ENCODE peak calls at places on chromosomes 6 and 20, in four cellular contexts. Z is NT2/D1, P is H1, Q is HepG2. A is an unnamed sample.

GRCh38 chr6:169620171-169621125 is 81.4 kb downstream of the WDR27 start:
- DNase-seq in Z (peak), Q (peak), P (no peak), A (no peak)

GRCh38 chr20:9493818-9494217 is 20.6 kb upstream of the LAMP5 start:
- DNase-seq in Q (no peak), P (no peak), Z (no peak), A (no peak)

GRCh38 chr20:57526067-57526884 is 1.3 kb upstream of the CTCFL start:
- DNase-seq in Q (peak), P (no peak), Z (peak), A (peak)

GRCh38 chr6:155883334-155883731 is 427.7 kb upstream of the NOX3 start:
- DNase-seq in Z (no peak), Q (no peak), P (no peak), A (no peak)

GRCh38 chr20:38460040-38460623 is 12.5 kb upstream of the RALGAPB start:
- DNase-seq in Q (peak), P (no peak), Z (no peak), A (peak)

GRCh38 chr6:138339024-138339423 is 38.7 kb upstream of the SMIM28 start:
- DNase-seq in Z (no peak), P (no peak), Q (no peak), A (no peak)

GRCh38 chr6:121143476-121143875 is 190.8 kb downstream of the TBC1D32 start:
- DNase-seq in Q (no peak), P (no peak), Z (no peak), A (no peak)

GRCh38 chr6:89921691-89922090 is 27.4 kb downstream of the GJA10 start:
- DNase-seq in P (no peak), Z (no peak), Q (no peak), A (no peak)

GRCh38 chr20:44435630-44436335 is 39.9 kb upstream of the TTPAL start:
- DNase-seq in P (no peak), Q (peak), Z (no peak), A (no peak)

GRCh38 chr6:51466427-51466826 is 621.0 kb downstream of the PKHD1 start:
- DNase-seq in P (no peak), Q (no peak), Z (no peak), A (no peak)

GRCh38 chr20:64055893-64056638 is 6.6 kb upstream of the SOX18 start:
- DNase-seq in Z (no peak), P (no peak), Q (peak), A (no peak)

GRCh38 chr6:37584654-37585522 is 85.2 kb upstream of the CCDC167 start:
- DNase-seq in Z (no peak), P (no peak), Q (no peak), A (no peak)

GRCh38 chr6:157760589-157761330 is 62.3 kb upstream of the SNX9 start:
- DNase-seq in Z (no peak), Q (no peak), P (no peak), A (no peak)

GRCh38 chr20:63054103-63054474 is 47.3 kb upstream of the BHLHE23 start:
- DNase-seq in Q (no peak), Z (no peak), P (no peak), A (no peak)

GRCh38 chr20:21104921-21105320 is 1.2 kb downstream of the LINC00237 start:
- DNase-seq in Z (no peak), P (no peak), Q (no peak), A (no peak)

GRCh38 chr6:122307577-122307976 is 91.9 kb upstream of the HSF2 start:
- DNase-seq in P (no peak), Z (no peak), Q (no peak), A (no peak)

GRCh38 chr6:122995930-122996796 is at the start of gene CLVS2:
- DNase-seq in P (peak), Z (peak), Q (no peak), A (peak)

GRCh38 chr6:45970326-45970725 is 45.3 kb downstream of the CLIC5 start:
- DNase-seq in Q (no peak), P (no peak), Z (no peak), A (no peak)

GRCh38 chr6:45969026-45969425 is 46.6 kb downstream of the CLIC5 start:
- DNase-seq in P (no peak), Z (no peak), Q (no peak), A (no peak)

GRCh38 chr6:45972795-45973503 is 42.7 kb downstream of the CLIC5 start:
- DNase-seq in Q (no peak), Z (no peak), P (no peak), A (no peak)

GRCh38 chr6:45969883-45970282 is 45.8 kb downstream of the CLIC5 start:
- DNase-seq in P (no peak), Q (no peak), Z (no peak), A (no peak)

GRCh38 chr6:45971287-45971686 is 44.4 kb downstream of the CLIC5 start:
- DNase-seq in P (no peak), Q (no peak), Z (no peak), A (no peak)
- TF ChIP-seq SUZ12 in P (no peak), Q (no peak), Z (no peak), A (no peak)

GRCh38 chr6:147245693-147246092 is 41.5 kb downstream of the STXBP5 start:
- DNase-seq in Q (no peak), P (no peak), Z (no peak), A (no peak)

GRCh38 chr6:147248859-147249258 is 44.6 kb downstream of the STXBP5 start:
- DNase-seq in P (no peak), Q (no peak), Z (no peak), A (no peak)

GRCh38 chr6:147246853-147247635 is 42.8 kb downstream of the STXBP5 start:
- DNase-seq in P (no peak), Q (no peak), Z (no peak), A (no peak)

GRCh38 chr6:147244832-147245231 is 40.6 kb downstream of the STXBP5 start:
- DNase-seq in Q (no peak), Z (no peak), P (no peak), A (no peak)
- TF ChIP-seq SUZ12 in Q (no peak), Z (no peak), P (no peak), A (no peak)

DNA sequence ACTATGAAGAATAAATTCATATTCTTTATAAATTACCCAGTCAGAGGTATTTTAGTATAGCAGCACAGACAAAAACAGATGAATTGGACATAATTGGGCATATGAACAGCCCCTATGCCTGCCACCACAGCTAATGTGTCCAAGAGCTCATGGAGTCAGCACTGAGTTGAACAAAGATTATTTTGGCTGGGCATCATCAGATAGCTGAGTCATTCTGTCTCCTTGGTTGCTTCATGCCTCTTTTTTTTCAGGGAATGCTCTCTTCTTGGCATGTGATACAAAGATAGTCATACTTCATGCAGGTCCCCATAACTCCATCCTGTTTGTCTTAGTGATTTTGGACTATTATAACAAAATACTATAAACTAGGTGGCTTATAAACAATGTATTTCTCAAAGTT is 275.6 kb downstream of the TENT5A start:
- DNase-seq in Q (no peak), Z (no peak), P (no peak), A (no peak)
- TF ChIP-seq SUZ12 in Q (no peak), Z (no peak), P (no peak), A (no peak)

DNA sequence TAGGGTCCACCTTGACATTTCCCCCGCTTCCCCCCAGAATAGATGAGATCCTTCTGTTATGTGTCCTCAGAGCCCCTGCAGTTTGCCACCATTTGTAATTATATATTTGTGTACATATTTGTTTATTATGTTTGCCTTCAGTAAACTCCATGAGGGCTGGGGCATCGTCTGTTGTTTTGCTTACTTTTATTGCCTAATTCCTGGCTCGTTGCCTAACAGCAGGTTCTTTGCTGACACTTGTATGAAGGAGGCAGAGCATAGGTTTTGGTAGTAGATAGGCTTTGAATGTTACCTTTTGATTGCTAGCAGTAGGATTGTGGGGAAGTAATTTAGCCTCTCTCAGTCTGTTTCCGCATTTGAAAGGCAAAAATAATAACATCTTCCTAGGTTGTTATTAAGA is 9.9 kb downstream of the MAP3K4 start:
- DNase-seq in P (no peak), Z (no peak), Q (peak), A (no peak)
- TF ChIP-seq SUZ12 in P (no peak), Z (no peak), Q (no peak), A (no peak)

DNA sequence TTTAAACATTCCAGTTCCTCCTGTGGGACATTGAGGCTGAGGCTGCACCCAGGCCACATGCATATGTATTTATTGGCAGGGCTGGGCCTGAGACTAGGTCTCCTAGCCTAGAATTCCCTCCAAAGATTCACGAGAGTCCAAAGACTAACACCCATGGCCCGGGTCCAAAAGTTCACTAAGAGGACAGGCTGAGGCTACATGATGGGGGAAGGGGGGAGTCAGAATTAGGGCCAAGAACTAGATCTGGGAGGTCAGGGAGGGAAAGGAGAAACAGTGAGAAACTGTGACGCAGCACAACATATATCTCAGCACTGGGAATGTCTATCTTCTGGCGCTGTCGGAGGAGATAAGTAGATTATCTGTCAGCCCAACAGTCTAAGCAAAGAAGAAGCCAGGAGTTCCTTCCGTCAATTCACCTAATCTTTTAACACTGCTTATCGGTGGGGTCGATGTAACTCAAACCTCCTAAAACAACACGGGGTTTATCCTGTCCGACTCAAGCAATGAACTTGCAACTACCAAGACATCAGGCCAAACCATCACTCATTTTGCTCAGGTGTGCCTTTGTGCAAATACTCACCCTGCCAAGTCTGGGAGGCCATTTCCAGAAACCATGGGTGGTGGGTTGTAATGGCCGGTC is 43.2 kb downstream of the SNX5 start:
- DNase-seq in Z (no peak), Q (no peak), P (no peak), A (no peak)
- TF ChIP-seq SUZ12 in Z (no peak), Q (no peak), P (no peak), A (no peak)

A was measured in HEK293T.